ENCODE peak calls at places on chromosomes 11 and 22, in nine cellular contexts. A is CD4-positive, alpha-beta memory T cell; P is anterior cingulate cortex; O is stimulated activated CD4-positive, alpha-beta T cell treated with anti-CD3 and anti-CD28 coated beads, Interleukin-2, amount 100 ng/mL, for 48 hours; Z is body of pancreas; I is NCI-H1048; X is left kidney; J is COR-L47; W is NCI-H1092 treated with DMSO at 0.1 percent for 48 hours. B is an unnamed sample.

GRCh38 chr11:6926208-6927029 is at the start of gene ZNF215:
- DNase-seq in A (no peak), P (peak; percentile 21), O (peak; percentile 10), Z (peak; percentile 85), I (no peak), X (peak; percentile 85), J (no peak), W (no peak), B (no peak)

GRCh38 chr11:128373011-128373410 is 214.3 kb downstream of the ETS1 start:
- DNase-seq in A (no peak), P (no peak), O (no peak), Z (no peak), I (no peak), X (no peak), J (no peak), W (no peak), B (no peak)

GRCh38 chr22:49413551-49413950 is 414.1 kb downstream of the BRD1 start:
- DNase-seq in A (no peak), P (no peak), O (no peak), Z (no peak), I (no peak), X (no peak), J (no peak), W (no peak), B (no peak)

GRCh38 chr11:86676533-86677154 is 4.2 kb upstream of the ME3 start:
- DNase-seq in A (no peak), P (no peak), O (no peak), Z (no peak), I (no peak), X (peak; percentile 40), J (no peak), W (no peak), B (no peak)

GRCh38 chr11:101862410-101863233 is 52.2 kb upstream of the CEP126 start:
- DNase-seq in A (no peak), P (no peak), O (no peak), Z (no peak), I (no peak), X (peak; percentile 61), J (peak; percentile 39), W (no peak), B (no peak)

GRCh38 chr22:30606455-30607299 is at the start of gene TCN2:
- DNase-seq in A (peak; percentile 25), P (peak; percentile 64), O (peak; percentile 32), Z (peak; percentile 83), I (no peak), X (peak; percentile 93), J (peak; percentile 74), W (peak; percentile 45), B (peak; percentile 76)

GRCh38 chr11:79314906-79315689 is 125.7 kb downstream of the TENM4 start:
- DNase-seq in A (no peak), P (no peak), O (no peak), Z (no peak), I (no peak), X (peak; percentile 91), J (no peak), W (no peak), B (no peak)

GRCh38 chr11:106996691-106997090 is 21.6 kb downstream of the GUCY1A2 start:
- DNase-seq in A (no peak), P (no peak), O (no peak), Z (no peak), I (no peak), X (no peak), J (no peak), W (no peak), B (no peak)

GRCh38 chr11:96061730-96062524 is 138.0 kb upstream of the MTMR2 start:
- DNase-seq in A (peak; percentile 7), P (no peak), O (no peak), Z (no peak), I (no peak), X (peak; percentile 78), J (no peak), W (no peak), B (no peak)

GRCh38 chr11:111631666-111632039 is 29.4 kb downstream of the SIK2 start:
- DNase-seq in A (no peak), P (no peak), O (no peak), Z (no peak), I (no peak), X (no peak), J (no peak), W (no peak), B (no peak)

GRCh38 chr11:11464555-11464954 is 111.5 kb upstream of the CSNK2A3 start:
- DNase-seq in A (no peak), P (no peak), O (no peak), Z (no peak), I (no peak), X (no peak), J (no peak), W (no peak), B (no peak)

GRCh38 chr11:126764221-126764620 is 236.3 kb downstream of the KIRREL3 start:
- DNase-seq in A (no peak), P (no peak), O (no peak), Z (no peak), I (no peak), X (peak; percentile 24), J (no peak), W (peak; percentile 64), B (no peak)

GRCh38 chr11:23423656-23424055 is 563.4 kb upstream of the CCDC179 start:
- DNase-seq in A (no peak), P (no peak), O (no peak), Z (no peak), I (no peak), X (no peak), J (no peak), W (no peak), B (no peak)

B was measured in hippocampal formation.